ENCODE peak calls at places on chromosomes 2 and 18, in four cellular contexts. U, E, Q and R are unnamed samples.

GRCh38 chr2:45554073-45554742 is 56.9 kb downstream of the SRBD1 start:
- DNase-seq in U (no peak), E (no peak), Q (no peak), R (no peak)

GRCh38 chr2:241063587-241063986 is 38.5 kb downstream of the MTERF4 start:
- DNase-seq in U (no peak), E (no peak), Q (no peak), R (no peak)

GRCh38 chr18:12307871-12308385 is at the start of gene TUBB6:
- DNase-seq in U (no peak), E (no peak), Q (peak; percentile 81), R (peak; percentile 93)

GRCh38 chr2:188677182-188677581 is 297.0 kb upstream of the COL3A1 start:
- DNase-seq in U (no peak), E (no peak), Q (no peak), R (no peak)

GRCh38 chr2:128172191-128172590 is 81.2 kb downstream of the UGGT1 start:
- DNase-seq in U (no peak), E (peak; percentile 55), Q (no peak), R (no peak)

GRCh38 chr18:71020342-71021096 is 731.7 kb downstream of the SOCS6 start:
- DNase-seq in U (no peak), E (no peak), Q (no peak), R (no peak)

GRCh38 chr18:50013363-50014138 is 181.4 kb downstream of the MYO5B start:
- DNase-seq in U (no peak), E (no peak), Q (no peak), R (no peak)

GRCh38 chr2:80141007-80141726 is 163.4 kb downstream of the LRRTM1 start:
- DNase-seq in U (no peak), E (no peak), Q (no peak), R (peak; percentile 28)

GRCh38 chr2:133415210-133415876 is 152.9 kb downstream of the NCKAP5 start:
- DNase-seq in U (no peak), E (no peak), Q (no peak), R (no peak)

GRCh38 chr2:667332-668000 is 9.7 kb downstream of the TMEM18 start:
- DNase-seq in U (no peak), E (peak; percentile 58), Q (no peak), R (peak; percentile 61)

GRCh38 chr2:191626497-191627151 is 51.3 kb upstream of the NABP1 start:
- DNase-seq in U (no peak), E (no peak), Q (no peak), R (no peak)

GRCh38 chr2:112700004-112700667 is 20.7 kb upstream of the NT5DC4 start:
- DNase-seq in U (no peak), E (no peak), Q (no peak), R (no peak)

GRCh38 chr2:190313880-190314279 is 5.7 kb downstream of the HIBCH start:
- DNase-seq in U (no peak), E (no peak), Q (no peak), R (no peak)

GRCh38 chr2:236193026-236193425 is 24.8 kb upstream of the GBX2 start:
- DNase-seq in U (no peak), E (no peak), Q (peak; percentile 52), R (no peak)

GRCh38 chr2:102342888-102343287 is 12.7 kb upstream of the IL18R1 start:
- DNase-seq in U (no peak), E (no peak), Q (no peak), R (no peak)
- TF ChIP-seq ZNF274 in U (no peak), E (no peak), Q (no peak), R (no peak)

GRCh38 chr18:8938817-8939216 is 163.7 kb upstream of the NDUFV2 start:
- DNase-seq in U (no peak), E (no peak), Q (no peak), R (peak; percentile 61)
- TF ChIP-seq RFX5 in U (no peak), E (no peak), Q (no peak), R (no peak)

GRCh38 chr2:76985387-76986136 is 536.6 kb downstream of the LRRTM4 start:
- DNase-seq in U (no peak), E (no peak), Q (no peak), R (no peak)
- TF ChIP-seq ZNF274 in U (no peak), E (no peak), Q (no peak), R (no peak)

GRCh38 chr2:20077411-20077940 is 26.0 kb upstream of the LAPTM4A start:
- DNase-seq in U (no peak), E (peak; percentile 65), Q (no peak), R (no peak)

GRCh38 chr2:20080415-20080814 is 29.0 kb upstream of the LAPTM4A start:
- DNase-seq in U (no peak), E (no peak), Q (no peak), R (no peak)

GRCh38 chr2:20079546-20080115 is 28.2 kb upstream of the LAPTM4A start:
- DNase-seq in U (no peak), E (no peak), Q (no peak), R (no peak)

GRCh38 chr2:20080839-20081348 is 29.5 kb upstream of the LAPTM4A start:
- DNase-seq in U (no peak), E (peak; percentile 68), Q (no peak), R (peak; percentile 48)

DNA sequence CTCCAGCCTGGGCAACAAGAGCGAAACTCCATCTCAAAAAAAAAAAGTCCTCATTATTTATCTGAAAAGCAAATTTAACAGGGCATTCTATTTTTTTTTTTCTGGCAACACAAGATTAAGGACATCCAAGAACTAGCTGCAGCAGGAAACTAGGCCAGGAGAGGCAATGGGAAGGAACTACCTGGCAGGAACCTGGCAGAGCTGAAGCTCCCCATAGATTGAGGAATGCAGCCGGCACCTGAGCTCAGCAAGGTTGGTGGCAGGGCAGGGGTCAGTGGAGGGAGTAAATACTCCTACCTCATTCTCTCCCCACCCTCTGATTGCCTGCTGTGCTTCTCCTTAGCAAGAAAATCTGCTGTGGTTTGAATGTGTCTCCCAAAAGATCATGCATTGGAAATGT is 30.4 kb upstream of the LAPTM4A start:
- DNase-seq in U (no peak), E (no peak), Q (no peak), R (no peak)
- TF ChIP-seq RFX5 in U (no peak), E (no peak), Q (no peak), R (no peak)

GRCh38 chr2:10477443-10478297 is 29.5 kb upstream of the ODC1 start:
- DNase-seq in U (no peak), E (no peak), Q (no peak), R (no peak)
- TF ChIP-seq ZNF274 in U (no peak), E (no peak), Q (no peak), R (no peak)

DNA sequence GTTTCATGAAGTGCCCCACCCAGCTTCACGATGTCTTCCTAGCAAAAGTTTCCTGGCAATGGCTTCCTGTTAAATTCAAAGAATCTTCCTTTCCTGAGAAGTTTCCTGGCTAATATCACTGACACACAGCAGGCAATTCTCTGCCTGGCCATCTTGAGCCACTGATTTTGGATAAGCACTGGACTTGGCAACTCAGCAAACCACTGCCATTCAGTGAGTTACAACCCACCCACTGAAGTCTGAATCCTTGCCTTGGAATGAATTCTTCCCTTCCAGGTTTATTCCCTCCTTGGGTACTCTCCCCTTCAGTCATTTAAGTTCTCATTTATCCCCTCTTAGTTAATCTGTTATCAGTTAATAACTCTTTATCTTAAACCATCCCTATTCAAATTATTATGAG is 426.0 kb downstream of the MBD2 start:
- DNase-seq in U (no peak), E (no peak), Q (no peak), R (no peak)
- TF ChIP-seq RFX5 in U (no peak), E (no peak), Q (no peak), R (no peak)

GRCh38 chr2:74544634-74545033 is 9.1 kb downstream of the LOXL3 start:
- DNase-seq in U (no peak), E (no peak), Q (no peak), R (no peak)
- TF ChIP-seq ZNF274 in U (no peak), E (no peak), Q (no peak), R (no peak)

GRCh38 chr2:148486655-148487054 is 157.9 kb upstream of the EPC2 start:
- DNase-seq in U (no peak), E (no peak), Q (no peak), R (no peak)

GRCh38 chr2:148490840-148491439 is 153.6 kb upstream of the EPC2 start:
- DNase-seq in U (no peak), E (no peak), Q (no peak), R (no peak)

GRCh38 chr2:148483675-148484074 is 160.9 kb upstream of the EPC2 start:
- DNase-seq in U (no peak), E (no peak), Q (no peak), R (no peak)

DNA sequence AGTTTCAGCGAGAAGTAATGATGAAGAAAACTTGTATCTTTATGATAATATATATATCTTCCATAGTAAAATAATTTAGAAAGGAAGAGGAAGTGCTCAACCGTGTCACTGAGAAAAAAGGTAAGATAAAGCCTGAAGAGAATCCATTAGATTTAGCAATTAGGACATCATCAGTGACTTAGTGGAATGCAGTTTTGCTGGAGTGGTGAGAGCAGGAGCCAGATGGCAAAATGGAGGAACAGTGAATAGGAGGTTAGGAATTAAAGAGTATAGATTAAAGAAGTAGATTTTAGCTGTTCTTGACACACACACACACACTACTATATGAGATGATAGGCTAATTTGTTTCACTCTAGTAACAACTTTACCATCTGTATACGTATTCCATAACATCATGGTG is 157.1 kb upstream of the EPC2 start:
- DNase-seq in U (no peak), E (no peak), Q (no peak), R (no peak)
- TF ChIP-seq RFX5 in U (no peak), E (no peak), Q (no peak), R (no peak)